ENCODE peak calls at places on chromosomes 6 and 20, in eight cellular contexts. O, H, D, N, R, T, I and C are unnamed samples.

GRCh38 chr6:30013296-30013922 is 47.7 kb upstream of the POLR1H start:
- DNase-seq in O (no peak), H (no peak), D (no peak), N (no peak), R (no peak), T (no peak), I (no peak), C (peak)

GRCh38 chr6:111750753-111751684 is 122.2 kb downstream of the FYN start:
- DNase-seq in O (no peak), H (no peak), D (no peak), N (peak), R (no peak), T (no peak), I (no peak), C (peak)

GRCh38 chr6:137640086-137640485 is 145.9 kb upstream of the OLIG3 start:
- DNase-seq in O (no peak), H (no peak), D (no peak), N (no peak), R (no peak), T (no peak), I (no peak), C (no peak)

GRCh38 chr6:14799928-14800327 is 445.9 kb upstream of the JARID2 start:
- DNase-seq in O (peak), H (peak), D (peak), N (peak), R (no peak), T (no peak), I (peak), C (peak)

GRCh38 chr20:52404676-52405075 is 213.1 kb upstream of the ZFP64 start:
- DNase-seq in O (no peak), H (no peak), D (no peak), N (no peak), R (no peak), T (no peak), I (no peak), C (no peak)

GRCh38 chr6:82205793-82206425 is 41.6 kb downstream of the IBTK start:
- DNase-seq in O (no peak), H (no peak), D (no peak), N (peak), R (no peak), T (no peak), I (no peak), C (no peak)

GRCh38 chr20:3710027-3710426 is 2.4 kb downstream of the SIGLEC1 start:
- DNase-seq in O (no peak), H (no peak), D (no peak), N (no peak), R (no peak), T (no peak), I (peak), C (no peak)

GRCh38 chr6:40398810-40399477 is 188.2 kb downstream of the LRFN2 start:
- DNase-seq in O (no peak), H (no peak), D (no peak), N (no peak), R (no peak), T (no peak), I (no peak), C (no peak)

GRCh38 chr6:1442929-1443328 is 53.6 kb downstream of the FOXF2 start:
- DNase-seq in O (no peak), H (no peak), D (no peak), N (no peak), R (no peak), T (no peak), I (no peak), C (no peak)

GRCh38 chr20:38728911-38729642 is 4.8 kb downstream of the SLC32A1 start:
- DNase-seq in O (no peak), H (no peak), D (no peak), N (no peak), R (peak), T (no peak), I (no peak), C (peak)

GRCh38 chr6:56223995-56224394 is 23.4 kb downstream of the COL21A1 start:
- DNase-seq in O (peak), H (no peak), D (no peak), N (peak), R (no peak), T (no peak), I (no peak), C (no peak)

GRCh38 chr6:169779896-169780295 is 28.5 kb downstream of the ERMARD start:
- DNase-seq in O (no peak), H (no peak), D (no peak), N (no peak), R (no peak), T (peak), I (no peak), C (no peak)

GRCh38 chr6:113047932-113048331 is 700.8 kb downstream of the RFPL4B start:
- DNase-seq in O (no peak), H (no peak), D (no peak), N (no peak), R (no peak), T (no peak), I (no peak), C (no peak)

GRCh38 chr20:37318046-37318445 is 27.9 kb upstream of the SRC start:
- DNase-seq in O (no peak), H (no peak), D (no peak), N (no peak), R (no peak), T (no peak), I (no peak), C (no peak)

GRCh38 chr6:157021267-157022021 is 244.3 kb downstream of the ARID1B start:
- DNase-seq in O (peak), H (peak), D (peak), N (peak), R (peak), T (peak), I (peak), C (peak)

GRCh38 chr6:130001229-130001554 is 17.2 kb upstream of the L3MBTL3 start:
- DNase-seq in O (no peak), H (no peak), D (no peak), N (no peak), R (no peak), T (no peak), I (no peak), C (no peak)

GRCh38 chr20:43457640-43458421 is at the start of gene SRSF6:
- DNase-seq in O (peak), H (peak), D (peak), N (peak), R (peak), T (peak), I (peak), C (peak)

GRCh38 chr6:126312013-126312665 is 27.8 kb upstream of the CENPW start:
- DNase-seq in O (peak), H (no peak), D (no peak), N (no peak), R (no peak), T (no peak), I (no peak), C (no peak)

GRCh38 chr6:116287668-116288282 is 8.0 kb upstream of the TSPYL1 start:
- DNase-seq in O (peak), H (peak), D (no peak), N (no peak), R (no peak), T (no peak), I (no peak), C (no peak)

GRCh38 chr6:169589293-169589692 is 112.5 kb downstream of the WDR27 start:
- DNase-seq in O (peak), H (peak), D (no peak), N (no peak), R (no peak), T (no peak), I (no peak), C (peak)

GRCh38 chr6:35782424-35782823 is 1.6 kb downstream of the CLPSL1 start:
- DNase-seq in O (peak), H (no peak), D (peak), N (no peak), R (no peak), T (no peak), I (no peak), C (no peak)

GRCh38 chr20:57659789-57660509 is 39.7 kb upstream of the ZBP1 start:
- DNase-seq in O (no peak), H (no peak), D (peak), N (no peak), R (peak), T (peak), I (peak), C (no peak)

GRCh38 chr6:138187156-138187555 is 25.4 kb downstream of the ARFGEF3 start:
- DNase-seq in O (no peak), H (no peak), D (no peak), N (no peak), R (no peak), T (no peak), I (no peak), C (no peak)

GRCh38 chr20:62481441-62482135 is 5.8 kb upstream of the GATA5 start:
- DNase-seq in O (no peak), H (no peak), D (no peak), N (no peak), R (peak), T (no peak), I (no peak), C (no peak)

GRCh38 chr20:18058661-18059467 is 1.1 kb upstream of the OVOL2 start:
- DNase-seq in O (peak), H (no peak), D (peak), N (no peak), R (peak), T (no peak), I (peak), C (no peak)
- TF ChIP-seq CTCF in O (peak), H (no peak), D (peak), N (no peak), R (no peak), T (no peak), I (no peak), C (no peak)

DNA sequence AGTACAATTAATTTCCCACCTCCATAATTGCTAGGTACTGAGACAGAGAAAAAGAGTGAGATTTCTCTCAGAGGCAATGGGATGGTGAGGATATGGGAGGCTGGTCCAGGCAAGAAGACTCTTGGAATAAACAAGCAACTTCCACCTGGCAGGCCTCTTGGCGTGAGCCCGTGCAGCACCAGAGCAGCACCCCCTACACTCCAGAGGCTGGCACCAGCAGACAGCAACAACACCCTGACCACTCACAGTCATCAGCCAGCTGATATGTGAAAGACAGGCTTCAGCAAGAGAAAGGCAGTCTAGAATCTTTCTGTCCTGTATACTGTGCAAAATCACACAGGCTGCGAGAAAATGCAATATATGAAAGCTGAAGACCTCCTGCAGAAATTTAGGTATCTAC is 59.7 kb downstream of the KIF13A start:
- DNase-seq in O (no peak), H (no peak), D (no peak), N (no peak), R (no peak), T (no peak), I (no peak), C (no peak)
- TF ChIP-seq CTCF in O (no peak), H (no peak), D (no peak), N (no peak), R (no peak), T (no peak), I (no peak), C (no peak)

GRCh38 chr6:166729658-166730057 is 102.6 kb upstream of the RPS6KA2 start:
- DNase-seq in O (no peak), H (no peak), D (no peak), N (no peak), R (no peak), T (no peak), I (no peak), C (no peak)
- TF ChIP-seq CTCF in O (no peak), H (no peak), D (no peak), N (no peak), R (no peak), T (no peak), I (no peak), C (no peak)

GRCh38 chr6:148824960-148825359 is 78.1 kb downstream of the UST start:
- DNase-seq in O (no peak), H (no peak), D (no peak), N (no peak), R (no peak), T (no peak), I (no peak), C (no peak)
- TF ChIP-seq CTCF in O (no peak), H (no peak), D (no peak), N (no peak), R (no peak), T (no peak), I (no peak), C (no peak)

DNA sequence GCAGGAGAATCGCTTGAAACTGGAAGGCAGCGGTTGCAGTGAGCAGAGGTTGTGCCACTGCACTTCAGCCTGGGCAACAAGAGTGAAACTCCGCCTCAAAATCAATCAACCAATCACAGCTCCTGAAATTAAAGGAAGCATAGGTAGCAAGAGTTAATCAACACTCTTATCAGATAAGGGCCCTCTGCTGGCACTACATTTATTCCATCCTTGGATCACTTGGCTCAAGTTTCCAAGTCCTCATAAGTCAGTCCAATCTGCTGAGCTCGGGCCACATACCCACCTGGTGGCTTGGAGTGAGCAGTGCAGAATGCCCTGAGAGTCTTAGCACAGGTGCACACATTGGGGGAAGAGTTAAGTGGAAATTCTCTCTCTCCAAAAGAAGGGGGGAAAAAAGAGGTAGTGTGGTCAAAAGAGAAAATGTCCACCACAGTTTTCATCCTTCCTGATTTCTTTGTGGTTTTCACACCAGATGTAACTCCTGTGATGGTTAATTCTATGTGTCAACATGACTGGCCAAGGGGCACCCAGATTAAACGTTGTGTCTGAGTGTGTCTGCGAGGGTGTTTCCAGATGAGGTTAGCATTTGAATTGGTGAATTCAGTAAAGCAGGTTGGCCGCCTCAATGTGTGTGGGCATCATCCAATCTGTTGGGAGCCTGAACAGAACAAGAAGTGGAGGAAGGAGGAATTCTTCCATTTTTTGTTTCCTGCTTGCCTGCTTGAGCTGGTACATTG is 14.2 kb upstream of the FAM8A1 start:
- DNase-seq in O (peak), H (no peak), D (peak), N (no peak), R (no peak), T (no peak), I (peak), C (no peak)
- TF ChIP-seq CTCF in O (peak), H (peak), D (peak), N (peak), R (no peak), T (no peak), I (peak), C (peak)

GRCh38 chr6:15893556-15894253 is 230.9 kb upstream of the DTNBP1 start:
- DNase-seq in O (peak), H (no peak), D (no peak), N (peak), R (no peak), T (no peak), I (no peak), C (no peak)
- TF ChIP-seq CTCF in O (peak), H (peak), D (peak), N (peak), R (no peak), T (no peak), I (peak), C (peak)